ENCODE peak calls at places on chromosomes 16 and 17, in eight cellular contexts. T is mammary epithelial cell; F is heart left ventricle; B is CD4-positive, CD25-positive, alpha-beta regulatory T cell; I is endodermal cell; W is heart right ventricle; L is HCT116; K is PC-3. E is an unnamed sample. For H3K36me3 and H3K9me3, the result is how much of the 10 kb centered on the place peaks cover.

GRCh38 chr16:2163211-2163881 is 7.8 kb downstream of the TRAF7 start:
- DNase-seq in T (peak), F (no peak), B (no peak), I (no peak), W (no peak), L (no peak), K (peak), E (no peak)

GRCh38 chr16:74321356-74321755 is 24.7 kb downstream of the PSMD7 start:
- DNase-seq in T (no peak), F (no peak), B (no peak), I (no peak), W (no peak), L (no peak), K (no peak), E (no peak)

GRCh38 chr17:37774508-37774907 is 29.6 kb upstream of the HNF1B start:
- DNase-seq in T (no peak), F (no peak), B (peak), I (no peak), W (no peak), L (no peak), K (no peak), E (no peak)

GRCh38 chr16:57799619-57800212 is 2.6 kb downstream of the KIFC3 start:
- DNase-seq in T (no peak), F (no peak), B (no peak), I (peak), W (no peak), L (no peak), K (no peak), E (no peak)

GRCh38 chr16:25875956-25876608 is 184.3 kb downstream of the HS3ST4 start:
- DNase-seq in T (no peak), F (no peak), B (no peak), I (no peak), W (no peak), L (no peak), K (no peak), E (no peak)

GRCh38 chr16:15690296-15690695 is 40.3 kb downstream of the NDE1 start:
- DNase-seq in T (no peak), F (no peak), B (no peak), I (no peak), W (no peak), L (no peak), K (no peak), E (no peak)

GRCh38 chr16:59543641-59544040 is 809.5 kb upstream of the GOT2 start:
- DNase-seq in T (peak), F (no peak), B (no peak), I (no peak), W (no peak), L (no peak), K (peak), E (no peak)

GRCh38 chr16:86046026-86046713 is 147.2 kb downstream of the IRF8 start:
- DNase-seq in T (no peak), F (no peak), B (no peak), I (peak), W (no peak), L (no peak), K (no peak), E (no peak)

GRCh38 chr16:7338826-7339225 is 6.2 kb downstream of the RBFOX1 start:
- DNase-seq in T (no peak), F (no peak), B (no peak), I (no peak), W (no peak), L (no peak), K (no peak), E (no peak)

GRCh38 chr16:11152205-11152604 is 103.8 kb downstream of the SOCS1 start:
- DNase-seq in T (no peak), F (no peak), B (no peak), I (no peak), W (no peak), L (no peak), K (no peak), E (no peak)

GRCh38 chr17:78131172-78132085 is 858 bp downstream of the TMC8 start:
- DNase-seq in T (no peak), F (no peak), B (peak), I (peak), W (peak), L (no peak), K (no peak), E (peak)

GRCh38 chr17:55527520-55528118 is 16.4 kb upstream of the SMIM36 start:
- DNase-seq in T (peak), F (no peak), B (peak), I (peak), W (no peak), L (peak), K (peak), E (no peak)

GRCh38 chr16:3182608-3183444 is 5.2 kb upstream of the OR1F1 start:
- DNase-seq in T (peak), F (no peak), B (peak), I (peak), W (no peak), L (no peak), K (peak), E (peak)

GRCh38 chr17:63140255-63140654 is 174.2 kb downstream of the TANC2 start:
- DNase-seq in T (no peak), F (no peak), B (peak), I (no peak), W (no peak), L (no peak), K (peak), E (no peak)

GRCh38 chr16:66474750-66475199 is 47.7 kb downstream of the BEAN1 start:
- DNase-seq in T (no peak), F (no peak), B (peak), I (peak), W (no peak), L (no peak), K (peak), E (peak)

GRCh38 chr16:31291376-31291775 is 31.6 kb downstream of the ITGAM start:
- DNase-seq in T (no peak), F (no peak), B (no peak), I (no peak), W (no peak), L (no peak), K (no peak), E (no peak)

GRCh38 chr16:4435668-4436067 is 10.0 kb downstream of the DNAJA3 start:
- DNase-seq in T (no peak), F (no peak), B (no peak), I (no peak), W (no peak), L (no peak), K (no peak), E (no peak)

GRCh38 chr17:32259596-32259995 is 6.0 kb upstream of the RHBDL3 start:
- DNase-seq in T (no peak), F (no peak), B (no peak), I (peak), W (no peak), L (no peak), K (no peak), E (no peak)

GRCh38 chr16:46688101-46688656 is 799 bp downstream of the VPS35 start:
- DNase-seq in T (peak), F (peak), B (no peak), I (no peak), W (no peak), L (no peak), K (peak), E (no peak)

GRCh38 chr17:35799942-35800341 is 4.5 kb upstream of the MMP28 start:
- DNase-seq in T (peak), F (peak), B (no peak), I (no peak), W (peak), L (no peak), K (peak), E (no peak)

GRCh38 chr17:50036455-50037320 is 19.2 kb upstream of the ITGA3 start:
- DNase-seq in T (no peak), F (no peak), B (no peak), I (no peak), W (no peak), L (no peak), K (no peak), E (no peak)

GRCh38 chr17:81959362-81960129 is 1.4 kb downstream of the NOTUM start:
- DNase-seq in T (peak), F (peak), B (peak), I (peak), W (peak), L (no peak), K (peak), E (peak)

GRCh38 chr17:46733837-46734516 is 84.5 kb downstream of the WNT3 start:
- DNase-seq in T (peak), F (no peak), B (no peak), I (no peak), W (no peak), L (no peak), K (peak), E (no peak)

GRCh38 chr17:36652716-36653115 is 51.3 kb downstream of the MRM1 start:
- DNase-seq in T (no peak), F (no peak), B (no peak), I (no peak), W (no peak), L (no peak), K (peak), E (no peak)

GRCh38 chr16:28108590-28109247 is 45.2 kb upstream of the GSG1L start:
- DNase-seq in T (no peak), F (no peak), B (no peak), I (no peak), W (no peak), L (no peak), K (no peak), E (no peak)
- H3K36me3 ChIP-seq in T (under half), F (half or more), B (half or more), I (half or more), W (half or more), L (half or more), K (half or more), E (half or more)

DNA sequence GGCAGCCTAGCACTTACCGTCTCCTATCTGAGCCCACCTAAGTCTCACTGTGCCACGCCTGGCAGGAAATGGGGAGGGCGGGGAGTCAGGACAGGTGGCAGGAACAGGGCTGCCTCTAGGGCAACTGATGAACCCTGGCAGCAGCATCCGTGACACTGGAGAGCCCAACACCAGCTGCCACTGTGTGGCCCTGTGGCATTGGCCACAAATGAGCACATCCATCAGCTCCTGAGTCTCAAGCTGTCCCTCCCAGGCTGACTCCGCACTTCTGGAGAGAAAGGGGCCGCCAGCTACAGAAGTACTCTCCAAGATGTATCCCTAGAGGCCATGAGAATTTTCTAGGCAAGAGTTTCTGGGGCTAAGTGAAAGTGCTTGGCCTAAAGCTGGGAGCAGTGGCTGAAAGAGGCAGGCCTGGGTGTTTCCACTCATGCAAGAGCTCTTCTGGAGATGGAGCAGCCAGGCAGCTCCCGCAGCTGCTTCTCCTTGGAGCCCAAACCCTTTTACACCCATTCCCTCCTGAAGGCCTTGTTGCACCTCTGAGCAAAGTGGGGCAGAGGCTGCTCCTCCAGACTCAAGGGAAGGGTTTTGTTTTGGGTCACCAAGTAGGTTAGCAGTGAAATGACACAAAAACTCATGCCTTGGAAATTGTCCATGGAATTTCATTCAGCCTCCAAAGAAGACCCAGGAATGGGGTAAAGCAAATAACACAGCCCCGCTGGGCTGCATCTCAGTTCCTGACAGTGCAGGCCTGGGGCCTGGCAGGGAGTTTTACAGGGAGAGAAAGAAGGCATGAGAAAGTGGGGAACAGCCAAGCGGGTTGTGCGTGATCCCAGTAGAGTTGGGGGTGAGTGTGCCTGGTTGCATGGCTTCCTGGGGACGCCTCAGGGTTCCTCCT is 25.8 kb downstream of the PEMT start:
- DNase-seq in T (no peak), F (no peak), B (no peak), I (no peak), W (no peak), L (no peak), K (no peak), E (no peak)
- H3K9me3 ChIP-seq in T (under half), F (under half), B (under half), I (under half), W (under half), L (under half), K (under half), E (under half)

DNA sequence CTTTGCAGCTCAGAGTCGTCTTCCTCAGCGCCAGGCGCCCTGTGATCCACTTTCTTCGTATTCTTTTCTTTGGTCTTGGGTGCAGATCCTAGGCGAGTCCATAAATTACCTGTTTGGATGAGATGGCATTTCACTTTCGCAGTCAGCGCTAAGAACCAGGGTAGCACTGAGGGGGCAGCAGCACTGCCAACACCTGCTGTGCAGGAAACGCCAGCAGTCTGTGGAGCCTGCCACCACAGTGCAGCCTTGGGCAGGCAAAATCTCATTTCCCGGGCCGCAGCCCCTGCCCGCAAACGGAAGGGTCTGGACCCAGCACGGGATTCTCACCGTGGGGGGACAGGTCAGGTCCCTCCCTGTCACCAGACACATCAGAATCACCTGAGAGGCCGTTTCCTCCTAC is 12.2 kb upstream of the ITGAE start:
- DNase-seq in T (no peak), F (no peak), B (no peak), I (no peak), W (no peak), L (no peak), K (no peak), E (no peak)
- H3K36me3 ChIP-seq in T (under half), F (half or more), B (half or more), I (half or more), W (half or more), L (under half), K (under half), E (under half)

GRCh38 chr16:13696017-13696416 is 223.9 kb upstream of the ERCC4 start:
- DNase-seq in T (no peak), F (no peak), B (no peak), I (no peak), W (no peak), L (no peak), K (no peak), E (no peak)
- H3K9me3 ChIP-seq in T (under half), F (under half), B (under half), I (under half), W (under half), L (under half), K (under half), E (under half)

GRCh38 chr17:16013943-16014407 is 14.4 kb downstream of the TTC19 start:
- DNase-seq in T (peak), F (no peak), B (no peak), I (no peak), W (no peak), L (peak), K (peak), E (no peak)
- H3K36me3 ChIP-seq in T (under half), F (half or more), B (under half), I (half or more), W (half or more), L (under half), K (half or more), E (under half)

GRCh38 chr16:89200124-89200849 is at the start of gene SLC22A31:
- DNase-seq in T (no peak), F (no peak), B (no peak), I (peak), W (no peak), L (no peak), K (no peak), E (no peak)

GRCh38 chr16:89197633-89198416 is 2.5 kb downstream of the SLC22A31 start:
- DNase-seq in T (no peak), F (no peak), B (no peak), I (peak), W (no peak), L (no peak), K (no peak), E (no peak)

GRCh38 chr16:89197033-89197632 is 3.2 kb downstream of the SLC22A31 start:
- DNase-seq in T (no peak), F (no peak), B (no peak), I (no peak), W (no peak), L (no peak), K (no peak), E (no peak)

GRCh38 chr16:89199241-89200123 is 855 bp downstream of the SLC22A31 start:
- DNase-seq in T (no peak), F (no peak), B (no peak), I (no peak), W (no peak), L (no peak), K (no peak), E (no peak)

DNA sequence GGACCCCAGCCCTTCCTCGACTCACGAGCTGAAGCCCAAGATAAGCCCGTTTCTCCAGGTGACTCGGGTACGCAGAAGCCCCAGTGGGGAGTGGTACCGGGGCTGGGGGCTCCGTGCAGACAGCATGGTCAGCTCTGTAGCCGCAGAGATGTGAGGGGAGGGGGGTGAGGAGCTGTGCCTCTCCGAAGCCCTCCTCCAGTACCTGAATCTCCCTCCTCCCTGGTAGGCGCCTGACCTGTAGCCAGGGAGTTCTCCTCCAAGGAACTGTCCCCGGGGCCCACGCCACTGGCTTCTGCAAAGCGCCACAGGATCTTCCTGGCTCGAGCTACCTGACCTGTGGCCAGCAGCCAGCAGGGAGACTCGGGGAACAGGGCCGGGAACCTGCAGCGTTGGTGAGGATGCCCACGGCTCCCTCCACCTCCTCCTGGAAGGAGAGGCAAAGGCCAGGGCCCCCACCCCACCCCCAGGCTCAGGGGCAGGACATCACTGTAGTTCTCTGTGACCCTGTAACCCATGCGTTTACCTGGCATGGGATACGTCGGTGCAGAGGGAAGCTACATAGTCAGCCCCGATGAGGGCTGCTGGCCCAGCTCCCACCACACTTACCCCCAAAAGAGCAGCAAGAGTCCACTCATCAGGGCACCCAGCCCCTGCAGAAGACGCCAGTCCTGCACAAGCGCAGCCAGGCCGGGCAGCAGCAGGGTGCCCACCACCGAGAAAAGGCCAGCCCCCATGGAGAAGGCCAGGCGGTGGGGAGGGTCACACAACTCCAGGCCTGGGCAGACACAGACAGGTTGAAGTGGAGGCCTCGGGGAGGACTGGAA is 1.7 kb downstream of the SLC22A31 start:
- DNase-seq in T (no peak), F (no peak), B (no peak), I (peak), W (no peak), L (no peak), K (no peak), E (no peak)
- H3K9me3 ChIP-seq in T (under half), F (under half), B (under half), I (under half), W (under half), L (under half), K (under half), E (under half)

DNA sequence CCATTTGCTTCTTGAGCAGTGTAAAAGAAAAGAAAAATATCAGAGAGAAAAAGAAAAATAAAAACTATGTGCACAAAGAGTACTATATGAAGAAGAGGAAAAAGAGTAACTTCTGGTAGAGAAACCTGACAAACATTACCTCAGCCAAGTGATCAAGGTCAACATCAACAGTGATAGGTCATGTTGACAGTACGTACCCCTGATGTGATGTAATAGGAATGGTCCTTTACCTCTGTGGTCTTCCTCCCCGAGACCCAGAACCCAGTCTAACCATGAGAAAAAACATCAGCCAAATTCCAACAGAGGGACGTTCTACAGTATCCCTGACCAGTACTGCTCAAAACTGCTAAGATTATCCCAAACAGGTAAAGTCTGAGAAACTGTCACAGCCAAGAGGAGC is 4.4 kb downstream of the GSDMB start:
- DNase-seq in T (no peak), F (no peak), B (no peak), I (no peak), W (no peak), L (no peak), K (no peak), E (no peak)
- H3K36me3 ChIP-seq in T (under half), F (under half), B (under half), I (under half), W (under half), L (under half), K (under half), E (under half)

E was measured in CD8-positive, alpha-beta memory T cell.